ENCODE peak calls at places on chromosomes 1 and 21, in ten cellular contexts. One of them, this sample, is unnamed.

GRCh38 chr1:161285519-161285918 is 24.2 kb downstream of the MPZ start:
- DNase-seq in cardiac fibroblast: no peak
- DNase-seq in PC-9: no peak
- DNase-seq in fibroblast of lung: no peak
- DNase-seq in neural crest cell: no peak
- DNase-seq in WTC11: no peak
- DNase-seq in activated naive CD4-positive, alpha-beta T cell: no peak
- DNase-seq in activated gamma-delta T cell treated with Interleukin-2 at 50 U/mL for 16 hours: no peak
- DNase-seq in substantia nigra: no peak
- DNase-seq in NCI-H526 treated with DMSO at 0.1 percent for 48 hours: no peak
- DNase-seq in this sample: no peak

GRCh38 chr1:17741052-17741451 is 14.1 kb upstream of the ACTL8 start:
- DNase-seq in cardiac fibroblast: no peak
- DNase-seq in PC-9: no peak
- DNase-seq in fibroblast of lung: no peak
- DNase-seq in neural crest cell: no peak
- DNase-seq in WTC11: no peak
- DNase-seq in activated naive CD4-positive, alpha-beta T cell: no peak
- DNase-seq in activated gamma-delta T cell treated with Interleukin-2 at 50 U/mL for 16 hours: no peak
- DNase-seq in substantia nigra: no peak
- DNase-seq in NCI-H526 treated with DMSO at 0.1 percent for 48 hours: no peak
- DNase-seq in this sample: no peak

GRCh38 chr1:30679201-30679975 is 44.0 kb downstream of the MATN1 start:
- DNase-seq in cardiac fibroblast: no peak
- DNase-seq in PC-9: no peak
- DNase-seq in fibroblast of lung: no peak
- DNase-seq in neural crest cell: no peak
- DNase-seq in WTC11: no peak
- DNase-seq in activated naive CD4-positive, alpha-beta T cell: no peak
- DNase-seq in activated gamma-delta T cell treated with Interleukin-2 at 50 U/mL for 16 hours: no peak
- DNase-seq in substantia nigra: no peak
- DNase-seq in NCI-H526 treated with DMSO at 0.1 percent for 48 hours: no peak
- DNase-seq in this sample: no peak

GRCh38 chr1:116804736-116805135 is 50.5 kb downstream of the CD2 start:
- DNase-seq in cardiac fibroblast: no peak
- DNase-seq in PC-9: no peak
- DNase-seq in fibroblast of lung: no peak
- DNase-seq in neural crest cell: no peak
- DNase-seq in WTC11: no peak
- DNase-seq in activated naive CD4-positive, alpha-beta T cell: no peak
- DNase-seq in activated gamma-delta T cell treated with Interleukin-2 at 50 U/mL for 16 hours: no peak
- DNase-seq in substantia nigra: no peak
- DNase-seq in NCI-H526 treated with DMSO at 0.1 percent for 48 hours: no peak
- DNase-seq in this sample: no peak

GRCh38 chr1:62311473-62311943 is 7.7 kb downstream of the KANK4 start:
- DNase-seq in cardiac fibroblast: no peak
- DNase-seq in PC-9: peak
- DNase-seq in fibroblast of lung: peak
- DNase-seq in neural crest cell: no peak
- DNase-seq in WTC11: no peak
- DNase-seq in activated naive CD4-positive, alpha-beta T cell: no peak
- DNase-seq in activated gamma-delta T cell treated with Interleukin-2 at 50 U/mL for 16 hours: no peak
- DNase-seq in substantia nigra: no peak
- DNase-seq in NCI-H526 treated with DMSO at 0.1 percent for 48 hours: peak
- DNase-seq in this sample: no peak

GRCh38 chr1:52033190-52034049 is at the start of gene KTI12:
- DNase-seq in cardiac fibroblast: peak
- DNase-seq in PC-9: peak
- DNase-seq in fibroblast of lung: peak
- DNase-seq in neural crest cell: peak
- DNase-seq in WTC11: peak
- DNase-seq in activated naive CD4-positive, alpha-beta T cell: peak
- DNase-seq in activated gamma-delta T cell treated with Interleukin-2 at 50 U/mL for 16 hours: peak
- DNase-seq in substantia nigra: peak
- DNase-seq in NCI-H526 treated with DMSO at 0.1 percent for 48 hours: peak
- DNase-seq in this sample: peak

GRCh38 chr21:39911286-39911685 is 44.0 kb downstream of the PCP4 start:
- DNase-seq in cardiac fibroblast: no peak
- DNase-seq in PC-9: no peak
- DNase-seq in fibroblast of lung: no peak
- DNase-seq in neural crest cell: no peak
- DNase-seq in WTC11: peak
- DNase-seq in activated naive CD4-positive, alpha-beta T cell: no peak
- DNase-seq in activated gamma-delta T cell treated with Interleukin-2 at 50 U/mL for 16 hours: no peak
- DNase-seq in substantia nigra: no peak
- DNase-seq in NCI-H526 treated with DMSO at 0.1 percent for 48 hours: peak
- DNase-seq in this sample: peak

GRCh38 chr1:22341791-22342605 is 109.7 kb upstream of the ZBTB40 start:
- DNase-seq in cardiac fibroblast: peak
- DNase-seq in PC-9: no peak
- DNase-seq in fibroblast of lung: peak
- DNase-seq in neural crest cell: no peak
- DNase-seq in WTC11: no peak
- DNase-seq in activated naive CD4-positive, alpha-beta T cell: no peak
- DNase-seq in activated gamma-delta T cell treated with Interleukin-2 at 50 U/mL for 16 hours: no peak
- DNase-seq in substantia nigra: no peak
- DNase-seq in NCI-H526 treated with DMSO at 0.1 percent for 48 hours: no peak
- DNase-seq in this sample: no peak

GRCh38 chr1:189859385-189859977 is 618.2 kb downstream of the BRINP3 start:
- DNase-seq in cardiac fibroblast: peak
- DNase-seq in PC-9: peak
- DNase-seq in fibroblast of lung: no peak
- DNase-seq in neural crest cell: no peak
- DNase-seq in WTC11: peak
- DNase-seq in activated naive CD4-positive, alpha-beta T cell: no peak
- DNase-seq in activated gamma-delta T cell treated with Interleukin-2 at 50 U/mL for 16 hours: no peak
- DNase-seq in substantia nigra: no peak
- DNase-seq in NCI-H526 treated with DMSO at 0.1 percent for 48 hours: no peak
- DNase-seq in this sample: peak

This sample was measured in SK-MEL-5.